ENCODE peak calls at places on chromosomes 6 and 20, in nine cellular contexts. C is fibroblast of mammary gland, M is posterior vena cava, E is HEK293T, L is GF-D8, P is epithelial cell of esophagus, J is GM04504, B is GM13977, R is T-helper 1 cell. K is an unnamed sample.

GRCh38 chr6:107116328-107116892 is 1.1 kb upstream of the BEND3 start:
- DNase-seq in C (no peak), M (no peak), E (no peak), L (peak; percentile 65), P (peak; percentile 62), J (no peak), B (peak; percentile 56), R (no peak), K (no peak)

GRCh38 chr6:135299256-135299655 is 118.1 kb downstream of the MYB start:
- DNase-seq in C (peak; percentile 51), M (no peak), E (no peak), L (no peak), P (peak; percentile 14), J (no peak), B (no peak), R (no peak), K (peak; percentile 82)

GRCh38 chr6:111628117-111628866 is 22.6 kb upstream of the TRAF3IP2 start:
- DNase-seq in C (peak; percentile 79), M (no peak), E (no peak), L (no peak), P (no peak), J (no peak), B (no peak), R (no peak), K (no peak)

GRCh38 chr6:63307581-63308246 is 12.1 kb downstream of the LGSN start:
- DNase-seq in C (peak; percentile 65), M (no peak), E (peak; percentile 27), L (peak; percentile 26), P (peak; percentile 64), J (peak; percentile 9), B (peak; percentile 27), R (no peak), K (peak; percentile 8)

GRCh38 chr6:112468359-112468758 is 121.2 kb downstream of the RFPL4B start:
- DNase-seq in C (no peak), M (no peak), E (no peak), L (no peak), P (peak; percentile 54), J (no peak), B (no peak), R (no peak), K (no peak)

GRCh38 chr20:62376112-62377063 is 9.3 kb upstream of the LAMA5 start:
- DNase-seq in C (peak; percentile 29), M (no peak), E (no peak), L (no peak), P (peak; percentile 76), J (no peak), B (no peak), R (no peak), K (no peak)

GRCh38 chr6:52787917-52788316 is 15.7 kb downstream of the GSTA1 start:
- DNase-seq in C (no peak), M (no peak), E (no peak), L (no peak), P (peak; percentile 27), J (no peak), B (no peak), R (no peak), K (no peak)

GRCh38 chr20:52312131-52312729 is 120.7 kb upstream of the ZFP64 start:
- DNase-seq in C (peak; percentile 65), M (no peak), E (peak; percentile 60), L (no peak), P (peak; percentile 71), J (peak; percentile 22), B (peak; percentile 37), R (peak; percentile 39), K (peak; percentile 14)

GRCh38 chr6:10809098-10809497 is 29.2 kb downstream of the MAK start:
- DNase-seq in C (no peak), M (no peak), E (no peak), L (no peak), P (peak; percentile 35), J (no peak), B (no peak), R (no peak), K (no peak)

GRCh38 chr20:60220655-60221054 is 262.4 kb downstream of the CDH26 start:
- DNase-seq in C (no peak), M (no peak), E (no peak), L (no peak), P (no peak), J (no peak), B (no peak), R (no peak), K (no peak)

GRCh38 chr6:89433637-89434499 is 916 bp downstream of the ANKRD6 start:
- DNase-seq in C (no peak), M (no peak), E (no peak), L (no peak), P (peak; percentile 21), J (no peak), B (peak; percentile 53), R (peak; percentile 6), K (no peak)

GRCh38 chr6:13787146-13787545 is 27.2 kb downstream of the MCUR1 start:
- DNase-seq in C (peak; percentile 25), M (no peak), E (no peak), L (no peak), P (no peak), J (no peak), B (no peak), R (no peak), K (no peak)

GRCh38 chr6:69973763-69974162 is 107.4 kb downstream of the COL19A1 start:
- DNase-seq in C (no peak), M (no peak), E (no peak), L (no peak), P (no peak), J (no peak), B (no peak), R (no peak), K (no peak)

GRCh38 chr6:33815854-33816253 is 12.1 kb upstream of the MLN start:
- DNase-seq in C (peak; percentile 18), M (no peak), E (peak; percentile 70), L (no peak), P (peak; percentile 21), J (no peak), B (peak; percentile 66), R (no peak), K (no peak)

GRCh38 chr20:23368316-23369110 is 6.5 kb downstream of the GZF1 start:
- DNase-seq in C (peak; percentile 56), M (no peak), E (no peak), L (no peak), P (no peak), J (no peak), B (no peak), R (no peak), K (no peak)

GRCh38 chr6:43943781-43944250 is 173.8 kb downstream of the VEGFA start:
- DNase-seq in C (no peak), M (peak; percentile 34), E (no peak), L (no peak), P (no peak), J (no peak), B (no peak), R (no peak), K (no peak)

GRCh38 chr6:34642427-34642826 is 54.1 kb downstream of the ILRUN start:
- DNase-seq in C (no peak), M (no peak), E (no peak), L (no peak), P (no peak), J (no peak), B (no peak), R (no peak), K (no peak)

GRCh38 chr20:51154708-51155690 is 132.1 kb upstream of the KCNG1 start:
- DNase-seq in C (no peak), M (no peak), E (no peak), L (no peak), P (no peak), J (no peak), B (no peak), R (no peak), K (no peak)

GRCh38 chr6:128495536-128496333 is 24.7 kb downstream of the PTPRK start:
- DNase-seq in C (no peak), M (no peak), E (no peak), L (no peak), P (no peak), J (no peak), B (no peak), R (no peak), K (no peak)

GRCh38 chr20:8473459-8473858 is 341.4 kb downstream of the PLCB1 start:
- DNase-seq in C (peak; percentile 6), M (no peak), E (peak; percentile 8), L (no peak), P (no peak), J (no peak), B (no peak), R (no peak), K (no peak)

GRCh38 chr6:89509719-89510339 is 76.9 kb downstream of the ANKRD6 start:
- DNase-seq in C (no peak), M (no peak), E (no peak), L (no peak), P (peak; percentile 34), J (no peak), B (no peak), R (no peak), K (no peak)

GRCh38 chr6:154358019-154358545 is 1.5 kb upstream of the IPCEF1 start:
- DNase-seq in C (no peak), M (no peak), E (no peak), L (no peak), P (no peak), J (no peak), B (no peak), R (no peak), K (no peak)

GRCh38 chr6:138328210-138328609 is 49.5 kb upstream of the SMIM28 start:
- DNase-seq in C (no peak), M (no peak), E (no peak), L (no peak), P (no peak), J (no peak), B (no peak), R (no peak), K (no peak)

GRCh38 chr20:1417273-1417672 is 24.4 kb upstream of the FKBP1A start:
- DNase-seq in C (peak; percentile 71), M (no peak), E (no peak), L (no peak), P (peak; percentile 95), J (no peak), B (no peak), R (no peak), K (no peak)

GRCh38 chr6:116409756-116410155 is 39.0 kb downstream of the DSE start:
- DNase-seq in C (no peak), M (no peak), E (no peak), L (no peak), P (no peak), J (no peak), B (peak; percentile 57), R (no peak), K (no peak)

GRCh38 chr6:160911949-160912348 is 79.6 kb upstream of the MAP3K4 start:
- DNase-seq in C (no peak), M (no peak), E (no peak), L (no peak), P (no peak), J (no peak), B (no peak), R (no peak), K (no peak)

GRCh38 chr20:50724851-50725721 is 6.3 kb upstream of the PARD6B start:
- DNase-seq in C (peak; percentile 95), M (peak; percentile 89), E (peak; percentile 27), L (no peak), P (peak; percentile 98), J (peak; percentile 89), B (no peak), R (no peak), K (peak; percentile 95)

GRCh38 chr20:57469418-57470211 is 55.3 kb downstream of the CTCFL start:
- DNase-seq in C (no peak), M (peak; percentile 59), E (no peak), L (no peak), P (no peak), J (no peak), B (peak; percentile 36), R (no peak), K (no peak)

GRCh38 chr20:58921564-58921963 is 59.5 kb upstream of the NELFCD start:
- DNase-seq in C (no peak), M (no peak), E (no peak), L (no peak), P (no peak), J (no peak), B (no peak), R (no peak), K (no peak)

GRCh38 chr20:24481188-24481587 is 11.8 kb downstream of the SYNDIG1 start:
- DNase-seq in C (no peak), M (peak; percentile 40), E (no peak), L (no peak), P (no peak), J (no peak), B (no peak), R (no peak), K (no peak)

GRCh38 chr6:38020593-38020992 is 201.1 kb downstream of the ZFAND3 start:
- DNase-seq in C (no peak), M (no peak), E (no peak), L (no peak), P (no peak), J (no peak), B (no peak), R (no peak), K (no peak)

K was measured in non-pigmented ciliary epithelial cell.